ENCODE peak calls at places on chromosomes 13 and 19, in six cellular contexts. T is GM23338, X is tibial artery, Z is cardiac muscle cell, V is A549, K is breast epithelium. J is an unnamed sample.

GRCh38 chr19:4722671-4723464 is 774 bp downstream of the DPP9 start:
- DNase-seq in T (no peak), X (peak; percentile 56), Z (peak; percentile 89), V (no peak), K (no peak), J (no peak)

GRCh38 chr19:45474941-45475516 is 7.2 kb downstream of the FOSB start:
- DNase-seq in T (no peak), X (no peak), Z (peak; percentile 20), V (no peak), K (no peak), J (no peak)

GRCh38 chr13:102561933-102562332 is 34.9 kb upstream of the TPP2 start:
- DNase-seq in T (no peak), X (no peak), Z (no peak), V (no peak), K (no peak), J (no peak)

GRCh38 chr19:55491546-55492360 is 3.5 kb downstream of the SSC5D start:
- DNase-seq in T (no peak), X (no peak), Z (no peak), V (no peak), K (no peak), J (no peak)

GRCh38 chr19:39046037-39046821 is 13.9 kb upstream of the FBXO27 start:
- DNase-seq in T (peak; percentile 41), X (no peak), Z (peak; percentile 16), V (no peak), K (no peak), J (no peak)

GRCh38 chr13:76903544-76904162 is 17.4 kb upstream of the KCTD12 start:
- DNase-seq in T (peak; percentile 86), X (peak; percentile 69), Z (peak; percentile 87), V (peak; percentile 30), K (no peak), J (peak; percentile 82)

GRCh38 chr19:5880604-5881078 is 10.3 kb upstream of the FUT5 start:
- DNase-seq in T (peak; percentile 43), X (no peak), Z (peak; percentile 91), V (no peak), K (no peak), J (no peak)

GRCh38 chr19:7783991-7784421 is 21.0 kb downstream of the CLEC4M start:
- DNase-seq in T (peak; percentile 46), X (peak; percentile 30), Z (peak; percentile 62), V (peak; percentile 25), K (no peak), J (no peak)

GRCh38 chr19:56639217-56639616 is 3.7 kb upstream of the SMIM17 start:
- DNase-seq in T (peak; percentile 48), X (no peak), Z (peak; percentile 8), V (no peak), K (no peak), J (no peak)

GRCh38 chr13:20124303-20124702 is 36.5 kb downstream of the GJA3 start:
- DNase-seq in T (no peak), X (no peak), Z (no peak), V (no peak), K (no peak), J (no peak)

GRCh38 chr19:35885225-35885624 is 15.1 kb downstream of the NFKBID start:
- DNase-seq in T (no peak), X (no peak), Z (no peak), V (no peak), K (no peak), J (no peak)

GRCh38 chr13:60329221-60329983 is 67.6 kb upstream of the TDRD3 start:
- DNase-seq in T (peak; percentile 87), X (no peak), Z (peak; percentile 59), V (no peak), K (no peak), J (no peak)

GRCh38 chr13:38713046-38713445 is 26.2 kb downstream of the FREM2 start:
- DNase-seq in T (no peak), X (no peak), Z (no peak), V (no peak), K (no peak), J (no peak)

GRCh38 chr19:728011-728410 is 19.3 kb downstream of the PALM start:
- DNase-seq in T (no peak), X (no peak), Z (peak; percentile 75), V (no peak), K (no peak), J (peak; percentile 78)

GRCh38 chr13:24133396-24133795 is 27.1 kb upstream of the SPATA13 start:
- DNase-seq in T (no peak), X (no peak), Z (no peak), V (no peak), K (no peak), J (no peak)

GRCh38 chr19:51514866-51515481 is 13.4 kb upstream of the SIGLEC12 start:
- DNase-seq in T (peak; percentile 82), X (no peak), Z (peak; percentile 72), V (peak; percentile 48), K (no peak), J (no peak)
- H3K4me1 ChIP-seq in T (no peaks in the 10 kb centered on the region), X (no peaks in the 10 kb centered on the region), Z (no peaks in the 10 kb centered on the region), V (no peaks in the 10 kb centered on the region), K (no peaks in the 10 kb centered on the region), J (no peaks in the 10 kb centered on the region)

DNA sequence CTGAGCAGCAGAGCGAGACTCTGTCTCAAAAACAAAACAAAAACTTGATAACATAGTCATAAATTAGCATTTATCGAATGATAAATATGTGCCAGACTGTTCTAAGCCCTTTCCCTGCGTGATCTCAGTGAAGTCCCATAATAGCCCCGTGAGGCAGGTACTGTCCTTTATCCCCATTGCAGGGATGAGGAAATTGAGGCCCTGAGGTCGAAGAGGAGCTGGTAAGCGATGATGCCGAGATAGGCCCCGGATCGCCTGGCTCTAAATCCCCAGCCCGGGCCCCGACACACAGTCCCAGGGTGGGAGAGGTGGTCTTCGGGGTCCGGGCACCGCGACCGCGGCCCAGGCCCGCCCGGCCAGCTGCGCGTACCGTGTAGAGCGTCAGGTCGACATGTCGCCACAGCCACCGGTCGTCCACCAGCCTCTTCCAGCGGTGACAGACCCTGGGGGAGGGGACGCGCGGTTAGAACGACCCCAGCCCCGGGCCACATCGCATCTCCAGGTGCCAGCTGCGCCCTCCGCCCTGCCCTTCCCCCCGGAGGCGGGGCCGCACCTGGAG is 625 bp downstream of the FBXL12 start:
- DNase-seq in T (no peak), X (no peak), Z (no peak), V (no peak), K (no peak), J (no peak)
- H3K27ac ChIP-seq in T (peak overlapping the region; percentile 99), X (peak overlapping the region; percentile 96), Z (peak overlapping the region; percentile 94), V (peak overlapping the region; percentile 96), K (peak overlapping the region; percentile 94), J (peak overlapping the region; percentile 96)

GRCh38 chr19:52943884-52944643 is 18.6 kb downstream of the ZNF816 start:
- DNase-seq in T (peak; percentile 71), X (no peak), Z (no peak), V (no peak), K (no peak), J (no peak)

GRCh38 chr19:52946322-52947310 is 16.1 kb downstream of the ZNF816 start:
- DNase-seq in T (peak; percentile 99), X (no peak), Z (peak; percentile 43), V (no peak), K (no peak), J (no peak)

GRCh38 chr19:52949422-52949821 is 13.3 kb downstream of the ZNF816 start:
- DNase-seq in T (no peak), X (no peak), Z (no peak), V (no peak), K (no peak), J (no peak)

GRCh38 chr19:52945652-52946321 is 16.9 kb downstream of the ZNF816 start:
- DNase-seq in T (no peak), X (no peak), Z (no peak), V (no peak), K (no peak), J (no peak)

GRCh38 chr19:52948025-52948770 is 14.5 kb downstream of the ZNF816 start:
- DNase-seq in T (no peak), X (no peak), Z (no peak), V (no peak), K (no peak), J (no peak)
- H3K4me3 ChIP-seq in T (no peak overlapping the region), X (no peak overlapping the region), Z (no peak overlapping the region), V (no peak overlapping the region), K (no peak overlapping the region), J (no peak overlapping the region)

DNA sequence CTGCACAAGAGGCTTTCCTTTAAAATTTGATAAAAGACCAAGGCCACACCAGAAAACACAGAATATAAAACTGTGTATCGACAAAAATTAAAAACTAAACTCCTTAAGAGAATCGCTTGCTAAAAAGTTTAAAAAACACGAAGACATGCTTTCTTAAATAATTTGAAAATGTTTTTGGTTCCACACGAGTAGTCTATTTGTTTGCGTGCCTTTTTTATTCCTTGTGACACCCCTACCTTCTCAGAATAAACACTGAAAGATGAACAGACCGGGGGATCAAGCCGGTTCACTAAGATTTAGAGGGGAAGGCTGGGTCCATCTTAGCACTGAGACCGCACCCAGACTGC is 256.4 kb upstream of the STARD13 start:
- DNase-seq in T (no peak), X (no peak), Z (no peak), V (no peak), K (no peak), J (no peak)
- H3K4me1 ChIP-seq in T (peaks cover 29% of the 10 kb centered on the region), X (peaks cover 52% of the 10 kb centered on the region), Z (peaks cover 30% of the 10 kb centered on the region), V (peaks cover 12% of the 10 kb centered on the region), K (no peaks in the 10 kb centered on the region), J (peaks cover 35% of the 10 kb centered on the region)

DNA sequence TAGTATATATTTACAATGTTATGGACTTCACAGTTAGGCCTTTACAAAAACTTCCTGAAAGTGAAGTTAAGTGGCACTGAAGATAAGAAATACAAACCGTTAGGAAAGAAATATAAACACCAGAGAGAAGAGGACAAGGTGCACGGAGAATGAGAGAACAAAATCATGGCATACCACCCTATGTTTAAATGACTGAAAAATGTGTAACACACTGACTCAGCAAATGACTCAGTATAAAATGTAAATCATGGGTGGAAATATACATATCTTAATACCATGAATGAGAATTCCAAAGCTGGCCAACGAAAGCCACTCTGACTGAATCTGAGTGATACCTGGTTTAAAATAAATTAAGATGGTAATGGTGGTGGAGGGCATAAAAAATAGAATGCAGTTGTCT is 260.8 kb downstream of the DNAJC15 start:
- DNase-seq in T (no peak), X (no peak), Z (peak; percentile 36), V (no peak), K (no peak), J (no peak)
- H3K27ac ChIP-seq in T (no peak overlapping the region), X (no peak overlapping the region), Z (no peak overlapping the region), V (peak overlapping the region; percentile 42), K (no peak overlapping the region), J (no peak overlapping the region)